ENCODE peak calls at places on chromosomes 7 and 10, in four cellular contexts. One of them, this sample, is unnamed.

GRCh38 chr7:1523208-1523607 is 7.3 kb upstream of the MAFK start:
- DNase-seq in amygdala: no peak
- DNase-seq in NCI-H2171 treated with DMSO at 0.1 percent for 48 hours: no peak
- DNase-seq in GM20000: no peak
- DNase-seq in this sample: no peak

GRCh38 chr10:2928219-2928840 is 139.0 kb upstream of the PFKP start:
- DNase-seq in amygdala: no peak
- DNase-seq in NCI-H2171 treated with DMSO at 0.1 percent for 48 hours: no peak
- DNase-seq in GM20000: peak
- DNase-seq in this sample: peak

GRCh38 chr10:22230331-22230833 is 12.6 kb upstream of the EBLN1 start:
- DNase-seq in amygdala: no peak
- DNase-seq in NCI-H2171 treated with DMSO at 0.1 percent for 48 hours: peak
- DNase-seq in GM20000: peak
- DNase-seq in this sample: peak

GRCh38 chr7:99379043-99379577 is 4.6 kb downstream of the ARPC1B start:
- DNase-seq in amygdala: no peak
- DNase-seq in NCI-H2171 treated with DMSO at 0.1 percent for 48 hours: no peak
- DNase-seq in GM20000: peak
- DNase-seq in this sample: peak

GRCh38 chr7:149198161-149198816 is 2.9 kb downstream of the ZNF282 start:
- DNase-seq in amygdala: no peak
- DNase-seq in NCI-H2171 treated with DMSO at 0.1 percent for 48 hours: no peak
- DNase-seq in GM20000: no peak
- DNase-seq in this sample: no peak

GRCh38 chr10:107814865-107815487 is 650.5 kb upstream of the SORCS1 start:
- DNase-seq in amygdala: no peak
- DNase-seq in NCI-H2171 treated with DMSO at 0.1 percent for 48 hours: peak
- DNase-seq in GM20000: peak
- DNase-seq in this sample: peak

GRCh38 chr10:22570234-22570633 is 144.1 kb downstream of the PIP4K2A start:
- DNase-seq in amygdala: no peak
- DNase-seq in NCI-H2171 treated with DMSO at 0.1 percent for 48 hours: no peak
- DNase-seq in GM20000: no peak
- DNase-seq in this sample: peak

GRCh38 chr7:96596120-96596826 is 113.4 kb downstream of the SEM1 start:
- DNase-seq in amygdala: no peak
- DNase-seq in NCI-H2171 treated with DMSO at 0.1 percent for 48 hours: peak
- DNase-seq in GM20000: no peak
- DNase-seq in this sample: peak

GRCh38 chr7:128236924-128237586 is 4.0 kb upstream of the LEP start:
- DNase-seq in amygdala: no peak
- DNase-seq in NCI-H2171 treated with DMSO at 0.1 percent for 48 hours: peak
- DNase-seq in GM20000: no peak
- DNase-seq in this sample: peak

GRCh38 chr7:29119538-29119937 is 26.8 kb downstream of the CPVL start:
- DNase-seq in amygdala: no peak
- DNase-seq in NCI-H2171 treated with DMSO at 0.1 percent for 48 hours: no peak
- DNase-seq in GM20000: no peak
- DNase-seq in this sample: no peak

GRCh38 chr10:132526676-132527075 is 10.9 kb upstream of the INPP5A start:
- DNase-seq in amygdala: no peak
- DNase-seq in NCI-H2171 treated with DMSO at 0.1 percent for 48 hours: no peak
- DNase-seq in GM20000: no peak
- DNase-seq in this sample: no peak

GRCh38 chr7:124276005-124276606 is 243.2 kb upstream of the TMEM229A start:
- DNase-seq in amygdala: no peak
- DNase-seq in NCI-H2171 treated with DMSO at 0.1 percent for 48 hours: peak
- DNase-seq in GM20000: peak
- DNase-seq in this sample: peak

GRCh38 chr10:2970190-2970823 is 97.0 kb upstream of the PFKP start:
- DNase-seq in amygdala: no peak
- DNase-seq in NCI-H2171 treated with DMSO at 0.1 percent for 48 hours: no peak
- DNase-seq in GM20000: no peak
- DNase-seq in this sample: no peak

GRCh38 chr10:123249894-123250293 is 95.7 kb downstream of the BUB3 start:
- DNase-seq in amygdala: no peak
- DNase-seq in NCI-H2171 treated with DMSO at 0.1 percent for 48 hours: peak
- DNase-seq in GM20000: no peak
- DNase-seq in this sample: no peak

GRCh38 chr7:156490021-156490800 is 150.4 kb upstream of the RNF32 start:
- DNase-seq in amygdala: no peak
- DNase-seq in NCI-H2171 treated with DMSO at 0.1 percent for 48 hours: no peak
- DNase-seq in GM20000: no peak
- DNase-seq in this sample: no peak

GRCh38 chr10:62813981-62814380 is 2.2 kb downstream of the EGR2 start:
- DNase-seq in amygdala: no peak
- DNase-seq in NCI-H2171 treated with DMSO at 0.1 percent for 48 hours: no peak
- DNase-seq in GM20000: no peak
- DNase-seq in this sample: no peak

GRCh38 chr7:157139142-157140117 is 704 bp downstream of the UBE3C start:
- DNase-seq in amygdala: no peak
- DNase-seq in NCI-H2171 treated with DMSO at 0.1 percent for 48 hours: peak
- DNase-seq in GM20000: no peak
- DNase-seq in this sample: peak

GRCh38 chr7:16984346-16984745 is 102.6 kb upstream of the AGR3 start:
- DNase-seq in amygdala: no peak
- DNase-seq in NCI-H2171 treated with DMSO at 0.1 percent for 48 hours: no peak
- DNase-seq in GM20000: no peak
- DNase-seq in this sample: no peak

GRCh38 chr7:27947581-27948278 is 207.8 kb downstream of the TAX1BP1 start:
- DNase-seq in amygdala: no peak
- DNase-seq in NCI-H2171 treated with DMSO at 0.1 percent for 48 hours: no peak
- DNase-seq in GM20000: no peak
- DNase-seq in this sample: no peak

GRCh38 chr7:88452648-88453047 is 146.0 kb upstream of the STEAP4 start:
- DNase-seq in amygdala: no peak
- DNase-seq in NCI-H2171 treated with DMSO at 0.1 percent for 48 hours: no peak
- DNase-seq in GM20000: no peak
- DNase-seq in this sample: no peak

GRCh38 chr10:79293841-79294705 is 53.2 kb upstream of the PPIF start:
- DNase-seq in amygdala: no peak
- DNase-seq in NCI-H2171 treated with DMSO at 0.1 percent for 48 hours: no peak
- DNase-seq in GM20000: no peak
- DNase-seq in this sample: no peak

GRCh38 chr7:76125560-76125959 is 76.1 kb upstream of the SRRM3 start:
- DNase-seq in amygdala: no peak
- DNase-seq in NCI-H2171 treated with DMSO at 0.1 percent for 48 hours: no peak
- DNase-seq in GM20000: no peak
- DNase-seq in this sample: no peak

GRCh38 chr10:116007256-116007891 is 265.6 kb downstream of the GFRA1 start:
- DNase-seq in amygdala: no peak
- DNase-seq in NCI-H2171 treated with DMSO at 0.1 percent for 48 hours: no peak
- DNase-seq in GM20000: no peak
- DNase-seq in this sample: no peak

GRCh38 chr7:43639858-43640491 is 57.1 kb downstream of the STK17A start:
- DNase-seq in amygdala: no peak
- DNase-seq in NCI-H2171 treated with DMSO at 0.1 percent for 48 hours: no peak
- DNase-seq in GM20000: no peak
- DNase-seq in this sample: no peak

GRCh38 chr7:119640326-119640725 is 632.6 kb upstream of the KCND2 start:
- DNase-seq in amygdala: no peak
- DNase-seq in NCI-H2171 treated with DMSO at 0.1 percent for 48 hours: no peak
- DNase-seq in GM20000: no peak
- DNase-seq in this sample: no peak

GRCh38 chr10:101053516-101053915 is 8.3 kb upstream of the KAZALD1 start:
- DNase-seq in amygdala: no peak
- DNase-seq in NCI-H2171 treated with DMSO at 0.1 percent for 48 hours: no peak
- DNase-seq in GM20000: no peak
- DNase-seq in this sample: no peak

GRCh38 chr10:29266641-29267040 is 22.2 kb upstream of the LYZL1 start:
- DNase-seq in amygdala: no peak
- DNase-seq in NCI-H2171 treated with DMSO at 0.1 percent for 48 hours: no peak
- DNase-seq in GM20000: no peak
- DNase-seq in this sample: no peak

GRCh38 chr7:133372337-133372736 is 119.5 kb downstream of the EXOC4 start:
- DNase-seq in amygdala: no peak
- DNase-seq in NCI-H2171 treated with DMSO at 0.1 percent for 48 hours: peak
- DNase-seq in GM20000: no peak
- DNase-seq in this sample: no peak

GRCh38 chr7:1095621-1096155 is 7.8 kb downstream of the GPER1 start:
- DNase-seq in amygdala: no peak
- DNase-seq in NCI-H2171 treated with DMSO at 0.1 percent for 48 hours: no peak
- DNase-seq in GM20000: no peak
- DNase-seq in this sample: no peak

GRCh38 chr10:103676851-103677417 is 178.4 kb downstream of the SH3PXD2A start:
- DNase-seq in amygdala: no peak
- DNase-seq in NCI-H2171 treated with DMSO at 0.1 percent for 48 hours: no peak
- DNase-seq in GM20000: no peak
- DNase-seq in this sample: no peak

GRCh38 chr7:91062713-91063112 is 201.5 kb upstream of the FZD1 start:
- DNase-seq in amygdala: no peak
- DNase-seq in NCI-H2171 treated with DMSO at 0.1 percent for 48 hours: no peak
- DNase-seq in GM20000: no peak
- DNase-seq in this sample: no peak

GRCh38 chr7:14754631-14755030 is 147.9 kb downstream of the DGKB start:
- DNase-seq in amygdala: no peak
- DNase-seq in NCI-H2171 treated with DMSO at 0.1 percent for 48 hours: peak
- DNase-seq in GM20000: no peak
- DNase-seq in this sample: no peak

GRCh38 chr10:35331894-35332640 is 4.2 kb upstream of the CCNY start:
- DNase-seq in amygdala: no peak
- DNase-seq in NCI-H2171 treated with DMSO at 0.1 percent for 48 hours: peak
- DNase-seq in GM20000: no peak
- DNase-seq in this sample: no peak

GRCh38 chr10:46550795-46551700 is 5.4 kb downstream of the GPRIN2 start:
- DNase-seq in amygdala: no peak
- DNase-seq in NCI-H2171 treated with DMSO at 0.1 percent for 48 hours: no peak
- DNase-seq in GM20000: peak
- DNase-seq in this sample: no peak

GRCh38 chr10:21135396-21135973 is 238.4 kb upstream of the NEBL start:
- DNase-seq in amygdala: no peak
- DNase-seq in NCI-H2171 treated with DMSO at 0.1 percent for 48 hours: no peak
- DNase-seq in GM20000: no peak
- DNase-seq in this sample: no peak